ENCODE peak calls at places on chromosomes 12 and 14, in eight cellular contexts. C is HEK293T; O is astrocyte of the spinal cord; R is WTC11; N is astrocyte; F is mesothelial cell of epicardium; D is CD8-positive, alpha-beta memory T cell; M is frontal cortex. W is an unnamed sample.

GRCh38 chr14:74712499-74713394 is at the start of the genes AREL1 and FCF1:
- DNase-seq in C (peak), O (peak), R (peak), N (peak), F (peak), D (peak), M (peak), W (peak)

GRCh38 chr14:44404021-44404420 is 103.1 kb downstream of the FSCB start:
- DNase-seq in C (no peak), O (no peak), R (no peak), N (peak), F (no peak), D (no peak), M (no peak), W (no peak)

GRCh38 chr14:65019944-65020566 is 33.4 kb downstream of the FNTB start:
- DNase-seq in C (peak), O (peak), R (no peak), N (peak), F (no peak), D (no peak), M (peak), W (peak)

GRCh38 chr14:104424406-104425072 is 155.0 kb upstream of the C14orf180 start:
- DNase-seq in C (no peak), O (no peak), R (no peak), N (no peak), F (peak), D (no peak), M (peak), W (no peak)

GRCh38 chr12:122072031-122072970 is 6.3 kb upstream of the MLXIP start:
- DNase-seq in C (peak), O (peak), R (no peak), N (peak), F (no peak), D (no peak), M (no peak), W (peak)

GRCh38 chr14:36520601-36521525 is 831 bp upstream of the NKX2-1 start:
- DNase-seq in C (peak), O (peak), R (peak), N (no peak), F (peak), D (no peak), M (no peak), W (peak)

GRCh38 chr12:33488036-33488435 is 48.4 kb upstream of the SYT10 start:
- DNase-seq in C (no peak), O (no peak), R (no peak), N (no peak), F (no peak), D (no peak), M (no peak), W (no peak)

GRCh38 chr12:81333812-81334211 is 255.9 kb downstream of the ACSS3 start:
- DNase-seq in C (no peak), O (no peak), R (no peak), N (no peak), F (no peak), D (no peak), M (no peak), W (no peak)

GRCh38 chr12:74031045-74031444 is 506.6 kb upstream of the ATXN7L3B start:
- DNase-seq in C (no peak), O (no peak), R (no peak), N (no peak), F (no peak), D (no peak), M (no peak), W (no peak)

GRCh38 chr14:49986344-49987014 is 93.6 kb downstream of the ARF6 start:
- DNase-seq in C (no peak), O (peak), R (no peak), N (peak), F (no peak), D (no peak), M (no peak), W (no peak)

GRCh38 chr12:19529933-19530630 is 90.8 kb downstream of the AEBP2 start:
- DNase-seq in C (no peak), O (peak), R (no peak), N (peak), F (no peak), D (no peak), M (no peak), W (no peak)

GRCh38 chr14:89060191-89060590 is 235.7 kb downstream of the TTC8 start:
- DNase-seq in C (no peak), O (no peak), R (no peak), N (no peak), F (no peak), D (no peak), M (no peak), W (no peak)

GRCh38 chr12:88339966-88340365 is 197.9 kb downstream of the TMTC3 start:
- DNase-seq in C (no peak), O (no peak), R (no peak), N (no peak), F (no peak), D (no peak), M (no peak), W (no peak)

GRCh38 chr12:95259368-95259767 is 41.8 kb downstream of the VEZT start:
- DNase-seq in C (no peak), O (no peak), R (no peak), N (no peak), F (no peak), D (no peak), M (no peak), W (no peak)

GRCh38 chr12:14416658-14417057 is 51.2 kb downstream of the ATF7IP start:
- DNase-seq in C (peak), O (peak), R (no peak), N (peak), F (no peak), D (no peak), M (no peak), W (peak)

GRCh38 chr12:76942276-76942675 is 63.5 kb upstream of the CSRP2 start:
- DNase-seq in C (no peak), O (peak), R (no peak), N (peak), F (no peak), D (no peak), M (no peak), W (no peak)

GRCh38 chr12:27179399-27180214 is 64.5 kb upstream of the STK38L start:
- DNase-seq in C (peak), O (peak), R (no peak), N (peak), F (no peak), D (no peak), M (peak), W (peak)

GRCh38 chr12:132776816-132777568 is 15.4 kb upstream of the ANKLE2 start:
- DNase-seq in C (no peak), O (peak), R (no peak), N (peak), F (no peak), D (no peak), M (peak), W (no peak)

GRCh38 chr12:24840046-24840800 is 108.7 kb downstream of the BCAT1 start:
- DNase-seq in C (no peak), O (peak), R (no peak), N (peak), F (no peak), D (no peak), M (no peak), W (no peak)

GRCh38 chr12:106582661-106583577 is at the start of gene RFX4:
- DNase-seq in C (no peak), O (no peak), R (peak), N (no peak), F (no peak), D (no peak), M (peak), W (peak)

GRCh38 chr14:35814371-35815005 is 5.4 kb upstream of the RALGAPA1 start:
- DNase-seq in C (peak), O (peak), R (peak), N (peak), F (no peak), D (peak), M (no peak), W (no peak)

GRCh38 chr14:54294802-54295201 is 102.0 kb upstream of the CDKN3 start:
- DNase-seq in C (no peak), O (no peak), R (no peak), N (no peak), F (no peak), D (no peak), M (no peak), W (no peak)

GRCh38 chr14:99728231-99728920 is 44.3 kb downstream of the CYP46A1 start:
- DNase-seq in C (no peak), O (no peak), R (peak), N (no peak), F (no peak), D (no peak), M (no peak), W (no peak)

GRCh38 chr12:122452701-122453285 is 30.3 kb upstream of the CLIP1 start:
- DNase-seq in C (no peak), O (no peak), R (no peak), N (no peak), F (no peak), D (no peak), M (no peak), W (no peak)

GRCh38 chr14:64704145-64704742 is at the start of gene PLEKHG3:
- DNase-seq in C (peak), O (peak), R (peak), N (peak), F (peak), D (no peak), M (peak), W (peak)

GRCh38 chr12:120225852-120226640 is 25.1 kb upstream of the RPLP0 start:
- DNase-seq in C (no peak), O (no peak), R (no peak), N (no peak), F (no peak), D (no peak), M (no peak), W (no peak)

GRCh38 chr12:52636592-52637258 is 15.3 kb downstream of the KRT2 start:
- DNase-seq in C (no peak), O (no peak), R (no peak), N (no peak), F (peak), D (no peak), M (no peak), W (no peak)

GRCh38 chr12:44716681-44717080 is 159.4 kb downstream of the NELL2 start:
- DNase-seq in C (no peak), O (no peak), R (no peak), N (no peak), F (no peak), D (no peak), M (no peak), W (no peak)